ENCODE peak calls at places on chromosomes 5 and 9, in four cellular contexts. Q is GM12878, V is GM12891, R is K562. L is an unnamed sample.

GRCh38 chr5:178230879-178231735 is 1.5 kb downstream of the PHYKPL start:
- DNase-seq in Q (no peak), R (no peak), V (no peak), L (no peak)

GRCh38 chr5:72066658-72067057 is 40.6 kb upstream of the MAP1B start:
- DNase-seq in R (peak), V (no peak), Q (no peak), L (no peak)

GRCh38 chr9:121836382-121836885 is 185.0 kb downstream of the DAB2IP start:
- DNase-seq in V (no peak), Q (no peak), R (no peak), L (no peak)

GRCh38 chr9:111050819-111051218 is 12.5 kb upstream of the LPAR1 start:
- DNase-seq in R (no peak), V (no peak), Q (no peak), L (no peak)

GRCh38 chr9:138073408-138073807 is 195.8 kb downstream of the CACNA1B start:
- DNase-seq in Q (no peak), V (no peak), R (no peak), L (no peak)

GRCh38 chr5:61295365-61295764 is 36.7 kb upstream of the ZSWIM6 start:
- DNase-seq in Q (no peak), R (no peak), V (no peak), L (no peak)

GRCh38 chr9:128339761-128340690 is at the start of gene SLC27A4:
- DNase-seq in R (peak), V (peak), Q (peak), L (peak)

GRCh38 chr5:73786043-73786831 is 160.2 kb downstream of the ARHGEF28 start:
- DNase-seq in V (no peak), R (no peak), Q (no peak), L (no peak)

GRCh38 chr9:84500218-84500617 is 159.7 kb upstream of the SLC28A3 start:
- DNase-seq in R (no peak), Q (peak), V (no peak), L (no peak)

GRCh38 chr5:160516696-160517530 is 95.3 kb downstream of the PTTG1 start:
- DNase-seq in R (no peak), Q (no peak), V (no peak), L (no peak)

GRCh38 chr5:62460578-62460983 is 48.0 kb downstream of the IPO11 start:
- DNase-seq in Q (no peak), R (peak), V (peak), L (no peak)

GRCh38 chr5:62354028-62354874 is 48.2 kb downstream of the KIF2A start:
- DNase-seq in R (peak), Q (peak), V (no peak), L (peak)

GRCh38 chr5:102528600-102528999 is 29.8 kb upstream of the SLCO6A1 start:
- DNase-seq in Q (no peak), R (no peak), V (no peak), L (no peak)

GRCh38 chr5:39283231-39283818 is 64.0 kb upstream of the FYB1 start:
- DNase-seq in V (no peak), R (peak), Q (no peak), L (no peak)

GRCh38 chr5:133995341-133995740 is 9.4 kb downstream of the VDAC1 start:
- DNase-seq in V (no peak), R (peak), Q (no peak), L (no peak)

GRCh38 chr5:55234171-55234700 is 828 bp upstream of the CCNO start:
- DNase-seq in V (no peak), Q (no peak), R (no peak), L (no peak)

GRCh38 chr9:133569109-133569785 is 34.7 kb downstream of the ADAMTSL2 start:
- DNase-seq in Q (no peak), R (no peak), V (no peak), L (no peak)

GRCh38 chr5:178483620-178484019 is 106.6 kb downstream of the COL23A1 start:
- DNase-seq in Q (no peak), R (no peak), V (no peak), L (peak)

GRCh38 chr5:126443374-126443851 is 20.2 kb downstream of the GRAMD2B start:
- DNase-seq in V (no peak), R (no peak), Q (peak), L (no peak)

GRCh38 chr5:165630211-165630866 is 2124.9 kb downstream of the MAT2B start:
- DNase-seq in Q (peak), V (peak), R (peak), L (peak)

GRCh38 chr5:142446131-142446959 is 121.5 kb upstream of the SPRY4 start:
- DNase-seq in R (peak), V (no peak), Q (no peak), L (no peak)

GRCh38 chr5:9653811-9654210 is 23.7 kb upstream of the TAS2R1 start:
- DNase-seq in V (no peak), Q (no peak), R (no peak), L (no peak)

GRCh38 chr9:84397151-84397728 is 56.7 kb upstream of the SLC28A3 start:
- DNase-seq in Q (peak), V (peak), R (peak), L (peak)

GRCh38 chr9:114112778-114113585 is 13.9 kb upstream of the KIF12 start:
- DNase-seq in R (no peak), V (no peak), Q (no peak), L (no peak)

GRCh38 chr5:38453506-38453905 is 102.9 kb downstream of the LIFR start:
- DNase-seq in V (peak), Q (peak), R (no peak), L (peak)

GRCh38 chr9:81321551-81321950 is 367.8 kb downstream of the TLE1 start:
- DNase-seq in Q (no peak), V (no peak), R (no peak), L (no peak)

GRCh38 chr9:88046542-88046941 is 72.2 kb upstream of the CDK20 start:
- DNase-seq in Q (no peak), V (no peak), R (no peak), L (no peak)

GRCh38 chr9:132018957-132019405 is 60.7 kb downstream of the MED27 start:
- DNase-seq in R (no peak), V (no peak), Q (no peak), L (no peak)

GRCh38 chr5:97534166-97534565 is 351.1 kb upstream of the RIOK2 start:
- DNase-seq in R (peak), V (no peak), Q (no peak), L (peak)

GRCh38 chr5:168670881-168671575 is 91.9 kb upstream of the PANK3 start:
- DNase-seq in V (no peak), R (peak), Q (no peak), L (no peak)

GRCh38 chr5:128274441-128274840 is 190.9 kb downstream of the SLC12A2 start:
- DNase-seq in Q (no peak), V (no peak), R (no peak), L (no peak)

GRCh38 chr5:135227064-135228022 is 171.7 kb downstream of the MACROH2A1 start:
- DNase-seq in R (no peak), Q (no peak), V (no peak), L (no peak)

GRCh38 chr9:89820337-89820736 is 215.5 kb downstream of the GADD45G start:
- DNase-seq in Q (no peak), V (no peak), R (no peak), L (no peak)

GRCh38 chr9:89277454-89277853 is 33.5 kb upstream of the CKS2 start:
- DNase-seq in R (no peak), V (no peak), Q (peak), L (no peak)

GRCh38 chr5:103262422-103262871 is 3.9 kb downstream of the MACIR start:
- DNase-seq in V (no peak), R (peak), Q (no peak), L (no peak)

GRCh38 chr5:131379723-131380122 is 115.9 kb downstream of the CDC42SE2 start:
- DNase-seq in Q (peak), V (no peak), R (no peak), L (no peak)

GRCh38 chr9:24516463-24516862 is 29.2 kb downstream of the IZUMO3 start:
- DNase-seq in R (no peak), Q (no peak), V (no peak), L (no peak)

DNA sequence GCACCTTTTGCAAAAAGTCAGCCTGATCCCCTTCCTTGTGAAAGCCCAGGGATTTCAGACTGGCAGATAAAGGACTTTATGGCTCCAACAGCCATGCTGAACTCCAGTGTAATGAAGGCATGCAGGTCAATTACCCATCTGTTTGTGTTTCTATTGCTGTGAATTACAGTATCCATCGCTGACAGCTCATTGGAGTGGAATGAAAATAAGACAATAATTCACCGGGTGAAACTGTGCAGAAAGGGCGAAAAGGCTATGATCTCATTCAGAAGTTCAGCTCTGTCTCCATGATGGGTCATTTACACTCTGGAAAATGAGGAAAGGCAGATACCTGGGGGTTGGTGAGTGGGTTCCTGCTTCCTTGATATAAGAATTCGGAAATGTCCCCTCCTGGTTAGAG is 148.0 kb downstream of the BRINP1 start:
- DNase-seq in Q (no peak), R (no peak), V (no peak), L (no peak)
- TF ChIP-seq SPI1 in Q (no peak), R (no peak), V (no peak), L (no peak)

GRCh38 chr5:138240690-138241385 is 27.7 kb upstream of the CDC23 start:
- DNase-seq in V (no peak), Q (no peak), R (peak), L (no peak)
- TF ChIP-seq SPI1 in V (no peak), Q (no peak), R (no peak), L (no peak)

GRCh38 chr9:130054428-130054786 is 701 bp downstream of the GPR107 start:
- DNase-seq in R (no peak), V (no peak), Q (no peak), L (no peak)
- TF ChIP-seq SPI1 in R (no peak), V (no peak), Q (no peak), L (no peak)

DNA sequence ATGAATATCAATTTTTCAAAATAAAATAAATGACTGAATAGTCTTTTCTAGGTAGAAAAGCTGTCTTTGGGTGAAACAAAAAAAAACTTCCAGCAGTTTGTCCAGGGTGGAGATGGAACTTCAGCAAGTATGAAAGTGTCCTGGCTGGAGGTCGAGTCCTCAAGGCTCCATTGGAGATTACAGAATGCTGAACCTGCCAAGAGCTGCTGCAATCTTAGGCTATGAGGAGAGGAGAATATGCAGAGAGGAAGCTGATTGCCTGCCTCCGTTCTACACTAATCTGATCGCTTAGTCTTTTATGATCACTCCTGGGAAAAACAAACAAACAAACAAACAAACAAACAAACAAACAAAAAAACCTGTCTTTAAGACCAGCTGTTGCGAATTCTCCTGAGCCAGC is 50.6 kb downstream of the NREP start:
- DNase-seq in Q (no peak), R (no peak), V (no peak), L (no peak)
- TF ChIP-seq SPI1 in Q (no peak), R (no peak), V (no peak), L (no peak)

DNA sequence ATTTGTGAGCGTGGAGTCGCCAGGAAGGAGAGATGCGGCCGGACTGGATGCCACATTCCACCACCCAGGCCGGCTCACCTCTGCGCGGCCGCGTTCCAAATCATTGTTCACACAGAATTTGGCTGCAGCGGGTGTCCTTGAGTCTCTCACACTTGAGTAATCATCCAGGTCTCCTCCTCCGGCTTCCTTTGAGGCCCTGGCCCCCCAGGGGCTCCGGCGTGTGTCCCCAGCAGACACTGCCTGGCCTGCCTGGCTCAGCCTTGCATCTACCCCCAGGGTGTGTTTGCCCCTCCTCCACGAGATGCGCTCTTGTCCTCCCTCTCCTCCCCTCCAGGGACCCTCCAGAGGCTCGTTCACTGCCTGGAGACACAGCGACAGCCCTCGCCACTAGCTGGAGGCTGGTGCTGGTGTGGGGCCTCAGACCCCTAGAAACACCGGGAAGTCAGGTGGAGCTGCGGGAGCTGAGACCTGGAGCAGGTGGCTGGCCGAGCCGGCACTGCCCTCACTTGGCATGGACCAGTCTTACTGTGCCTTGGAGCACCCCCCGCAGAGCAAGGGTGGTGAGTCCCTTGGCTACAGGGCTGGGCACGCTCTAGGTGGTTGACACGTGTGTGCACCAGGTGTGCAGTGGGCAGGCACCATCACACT is 7.0 kb upstream of the SLC9A3 start:
- DNase-seq in V (no peak), Q (no peak), R (no peak), L (no peak)
- TF ChIP-seq SPI1 in V (no peak), Q (no peak), R (no peak), L (no peak)

DNA sequence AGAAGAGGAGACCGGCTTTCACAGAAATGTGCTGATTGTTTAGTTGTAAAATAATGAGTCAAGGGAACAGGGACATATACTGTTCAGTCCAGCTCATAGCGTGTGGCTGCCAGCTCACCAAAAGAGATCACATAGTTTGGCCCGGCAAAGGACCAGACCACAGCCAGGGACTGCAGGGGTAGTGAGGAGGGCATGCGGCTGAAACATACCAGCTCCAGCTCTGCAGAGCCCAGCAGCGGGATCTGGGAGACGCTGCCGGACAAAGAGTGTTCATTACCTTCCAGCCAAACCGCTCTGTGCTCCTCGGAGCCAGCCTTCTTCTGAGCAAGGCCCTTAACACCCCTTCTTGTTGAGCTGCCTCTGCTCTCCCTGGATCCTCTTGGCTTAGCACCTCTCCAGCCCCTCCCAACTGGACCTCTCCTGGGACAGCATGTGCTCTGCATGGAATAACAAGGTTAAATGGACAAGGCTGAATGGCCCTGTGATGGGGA is 116.8 kb upstream of the CNTLN start:
- DNase-seq in V (no peak), R (no peak), Q (no peak), L (no peak)
- TF ChIP-seq SPI1 in V (no peak), R (no peak), Q (no peak), L (no peak)

GRCh38 chr9:115770521-115770920 is 383.1 kb upstream of the PAPPA start:
- DNase-seq in Q (no peak), R (no peak), V (no peak), L (no peak)
- TF ChIP-seq SPI1 in Q (no peak), R (no peak), V (no peak), L (no peak)